ENCODE peak calls at places on chromosomes 13 and 19, in seven cellular contexts. D is activated T-cell treated with anti-CD3 and anti-CD28 coated beads, Interleukin-2, amount 50 U/mL, for 48 hours; C is pons; M is NAMALWA; Z is AG09319; I is COLO829; F is astrocyte. G is an unnamed sample.

GRCh38 chr13:44283598-44283997 is 90.0 kb upstream of the SERP2 start:
- DNase-seq in D (no peak), C (no peak), M (no peak), Z (no peak), I (no peak), F (no peak), G (no peak)

GRCh38 chr13:43220873-43221578 is 197.6 kb downstream of the DNAJC15 start:
- DNase-seq in D (no peak), C (no peak), M (no peak), Z (no peak), I (no peak), F (no peak), G (no peak)

GRCh38 chr13:48094404-48094780 is 512 bp downstream of the MED4 start:
- DNase-seq in D (peak), C (no peak), M (peak), Z (no peak), I (no peak), F (peak), G (no peak)

GRCh38 chr13:108827637-108828036 is 198.2 kb downstream of the MYO16 start:
- DNase-seq in D (no peak), C (no peak), M (no peak), Z (no peak), I (no peak), F (no peak), G (no peak)

GRCh38 chr19:13441810-13442512 is 64.3 kb downstream of the CACNA1A start:
- DNase-seq in D (peak), C (no peak), M (peak), Z (no peak), I (peak), F (peak), G (no peak)

GRCh38 chr13:81773263-81773662 is 1432.3 kb upstream of the SPRY2 start:
- DNase-seq in D (no peak), C (no peak), M (no peak), Z (no peak), I (no peak), F (no peak), G (no peak)

GRCh38 chr19:56740478-56740877 is 68.9 kb upstream of the ZNF835 start:
- DNase-seq in D (no peak), C (no peak), M (no peak), Z (no peak), I (no peak), F (no peak), G (no peak)

GRCh38 chr19:30003862-30004261 is 61.8 kb downstream of the URI1 start:
- DNase-seq in D (no peak), C (no peak), M (no peak), Z (no peak), I (no peak), F (no peak), G (no peak)

GRCh38 chr19:28023064-28023463 is 1189.9 kb downstream of the UQCRFS1 start:
- DNase-seq in D (no peak), C (no peak), M (no peak), Z (no peak), I (no peak), F (peak), G (peak)

G was measured in NCI-H226.